ENCODE peak calls at places on chromosome 12, in five cellular contexts. One of them, this sample, is unnamed.

GRCh38 chr12:12008931-12009611 is 61.7 kb upstream of the BCL2L14 start:
- DNase-seq in AG09309: no peak
- DNase-seq in fibroblast of mammary gland: peak; percentile 30
- DNase-seq in fibroblast of pulmonary artery: peak; percentile 33
- DNase-seq in bronchial epithelial cell: peak; percentile 85
- DNase-seq in this sample: peak; percentile 49

GRCh38 chr12:122137229-122137628 is 36.8 kb downstream of the IL31 start:
- DNase-seq in AG09309: no peak
- DNase-seq in fibroblast of mammary gland: no peak
- DNase-seq in fibroblast of pulmonary artery: no peak
- DNase-seq in bronchial epithelial cell: no peak
- DNase-seq in this sample: no peak

GRCh38 chr12:128833418-128833817 is 9.7 kb upstream of the SLC15A4 start:
- DNase-seq in AG09309: no peak
- DNase-seq in fibroblast of mammary gland: no peak
- DNase-seq in fibroblast of pulmonary artery: no peak
- DNase-seq in bronchial epithelial cell: no peak
- DNase-seq in this sample: no peak

GRCh38 chr12:123937707-123938600 is 34.7 kb downstream of the CCDC92 start:
- DNase-seq in AG09309: no peak
- DNase-seq in fibroblast of mammary gland: no peak
- DNase-seq in fibroblast of pulmonary artery: no peak
- DNase-seq in bronchial epithelial cell: no peak
- DNase-seq in this sample: no peak

GRCh38 chr12:54394281-54394719 is 9.8 kb upstream of the ZNF385A start:
- DNase-seq in AG09309: no peak
- DNase-seq in fibroblast of mammary gland: peak; percentile 62
- DNase-seq in fibroblast of pulmonary artery: peak; percentile 67
- DNase-seq in bronchial epithelial cell: peak; percentile 67
- DNase-seq in this sample: no peak

GRCh38 chr12:51482808-51483532 is 58.3 kb downstream of the SLC4A8 start:
- DNase-seq in AG09309: no peak
- DNase-seq in fibroblast of mammary gland: no peak
- DNase-seq in fibroblast of pulmonary artery: no peak
- DNase-seq in bronchial epithelial cell: no peak
- DNase-seq in this sample: no peak

GRCh38 chr12:95116773-95117172 is 43.4 kb upstream of the NR2C1 start:
- DNase-seq in AG09309: no peak
- DNase-seq in fibroblast of mammary gland: no peak
- DNase-seq in fibroblast of pulmonary artery: no peak
- DNase-seq in bronchial epithelial cell: peak; percentile 99
- DNase-seq in this sample: no peak

GRCh38 chr12:26239508-26240328 is 44.3 kb downstream of the SSPN start:
- DNase-seq in AG09309: peak; percentile 98
- DNase-seq in fibroblast of mammary gland: peak; percentile 97
- DNase-seq in fibroblast of pulmonary artery: peak; percentile 97
- DNase-seq in bronchial epithelial cell: peak; percentile 82
- DNase-seq in this sample: no peak

GRCh38 chr12:26158078-26158764 is 33.4 kb upstream of the BHLHE41 start:
- DNase-seq in AG09309: no peak
- DNase-seq in fibroblast of mammary gland: no peak
- DNase-seq in fibroblast of pulmonary artery: no peak
- DNase-seq in bronchial epithelial cell: peak; percentile 58
- DNase-seq in this sample: peak; percentile 55

GRCh38 chr12:57655541-57656240 is 22.7 kb upstream of the B4GALNT1 start:
- DNase-seq in AG09309: no peak
- DNase-seq in fibroblast of mammary gland: no peak
- DNase-seq in fibroblast of pulmonary artery: no peak
- DNase-seq in bronchial epithelial cell: no peak
- DNase-seq in this sample: no peak

GRCh38 chr12:114799574-114800487 is 115.9 kb upstream of the TBX3 start:
- DNase-seq in AG09309: no peak
- DNase-seq in fibroblast of mammary gland: no peak
- DNase-seq in fibroblast of pulmonary artery: no peak
- DNase-seq in bronchial epithelial cell: no peak
- DNase-seq in this sample: no peak

GRCh38 chr12:29430699-29431044 is 49.7 kb upstream of the ERGIC2 start:
- DNase-seq in AG09309: no peak
- DNase-seq in fibroblast of mammary gland: no peak
- DNase-seq in fibroblast of pulmonary artery: no peak
- DNase-seq in bronchial epithelial cell: no peak
- DNase-seq in this sample: no peak

GRCh38 chr12:122489038-122489437 is 11.7 kb downstream of the ZCCHC8 start:
- DNase-seq in AG09309: no peak
- DNase-seq in fibroblast of mammary gland: no peak
- DNase-seq in fibroblast of pulmonary artery: no peak
- DNase-seq in bronchial epithelial cell: no peak
- DNase-seq in this sample: no peak

GRCh38 chr12:51421266-51421884 is 3.3 kb upstream of the SLC4A8 start:
- DNase-seq in AG09309: peak; percentile 24
- DNase-seq in fibroblast of mammary gland: peak; percentile 74
- DNase-seq in fibroblast of pulmonary artery: peak; percentile 80
- DNase-seq in bronchial epithelial cell: peak; percentile 49
- DNase-seq in this sample: no peak

GRCh38 chr12:63826002-63826585 is 18.4 kb upstream of the SRGAP1 start:
- DNase-seq in AG09309: peak; percentile 58
- DNase-seq in fibroblast of mammary gland: peak; percentile 82
- DNase-seq in fibroblast of pulmonary artery: peak; percentile 87
- DNase-seq in bronchial epithelial cell: peak; percentile 65
- DNase-seq in this sample: no peak

GRCh38 chr12:50101663-50102062 is 2.1 kb upstream of the GPD1 start:
- DNase-seq in AG09309: no peak
- DNase-seq in fibroblast of mammary gland: peak; percentile 59
- DNase-seq in fibroblast of pulmonary artery: peak; percentile 64
- DNase-seq in bronchial epithelial cell: peak; percentile 34
- DNase-seq in this sample: no peak

GRCh38 chr12:104596876-104597833 is 140.4 kb downstream of the CHST11 start:
- DNase-seq in AG09309: no peak
- DNase-seq in fibroblast of mammary gland: no peak
- DNase-seq in fibroblast of pulmonary artery: peak; percentile 14
- DNase-seq in bronchial epithelial cell: no peak
- DNase-seq in this sample: no peak

GRCh38 chr12:4202918-4203317 is 70.6 kb upstream of the CCND2 start:
- DNase-seq in AG09309: no peak
- DNase-seq in fibroblast of mammary gland: no peak
- DNase-seq in fibroblast of pulmonary artery: no peak
- DNase-seq in bronchial epithelial cell: no peak
- DNase-seq in this sample: no peak

GRCh38 chr12:1916396-1917171 is 1.9 kb downstream of the CACNA2D4 start:
- DNase-seq in AG09309: no peak
- DNase-seq in fibroblast of mammary gland: no peak
- DNase-seq in fibroblast of pulmonary artery: no peak
- DNase-seq in bronchial epithelial cell: no peak
- DNase-seq in this sample: no peak

GRCh38 chr12:77754086-77754485 is 76.6 kb upstream of the NAV3 start:
- DNase-seq in AG09309: no peak
- DNase-seq in fibroblast of mammary gland: no peak
- DNase-seq in fibroblast of pulmonary artery: no peak
- DNase-seq in bronchial epithelial cell: no peak
- DNase-seq in this sample: no peak

GRCh38 chr12:103524238-103524875 is 28.6 kb upstream of the C12orf42 start:
- DNase-seq in AG09309: no peak
- DNase-seq in fibroblast of mammary gland: no peak
- DNase-seq in fibroblast of pulmonary artery: no peak
- DNase-seq in bronchial epithelial cell: peak; percentile 42
- DNase-seq in this sample: no peak

GRCh38 chr12:40511341-40511740 is 180.9 kb upstream of the CNTN1 start:
- DNase-seq in AG09309: no peak
- DNase-seq in fibroblast of mammary gland: no peak
- DNase-seq in fibroblast of pulmonary artery: no peak
- DNase-seq in bronchial epithelial cell: no peak
- DNase-seq in this sample: no peak

GRCh38 chr12:5773550-5773949 is 171.5 kb downstream of the ANO2 start:
- DNase-seq in AG09309: no peak
- DNase-seq in fibroblast of mammary gland: no peak
- DNase-seq in fibroblast of pulmonary artery: no peak
- DNase-seq in bronchial epithelial cell: no peak
- DNase-seq in this sample: no peak

GRCh38 chr12:70730675-70731180 is 93.5 kb upstream of the PTPRB start:
- DNase-seq in AG09309: no peak
- DNase-seq in fibroblast of mammary gland: no peak
- DNase-seq in fibroblast of pulmonary artery: no peak
- DNase-seq in bronchial epithelial cell: no peak
- DNase-seq in this sample: no peak

GRCh38 chr12:32454866-32455265 is 55.5 kb downstream of the FGD4 start:
- DNase-seq in AG09309: no peak
- DNase-seq in fibroblast of mammary gland: no peak
- DNase-seq in fibroblast of pulmonary artery: peak; percentile 82
- DNase-seq in bronchial epithelial cell: no peak
- DNase-seq in this sample: no peak

GRCh38 chr12:109448272-109448671 is 28.8 kb downstream of the KCTD10 start:
- DNase-seq in AG09309: no peak
- DNase-seq in fibroblast of mammary gland: no peak
- DNase-seq in fibroblast of pulmonary artery: no peak
- DNase-seq in bronchial epithelial cell: no peak
- DNase-seq in this sample: no peak

GRCh38 chr12:109450980-109451379 is 26.1 kb downstream of the KCTD10 start:
- DNase-seq in AG09309: no peak
- DNase-seq in fibroblast of mammary gland: no peak
- DNase-seq in fibroblast of pulmonary artery: no peak
- DNase-seq in bronchial epithelial cell: no peak
- DNase-seq in this sample: no peak

GRCh38 chr12:109448707-109449390 is 28.3 kb downstream of the KCTD10 start:
- DNase-seq in AG09309: no peak
- DNase-seq in fibroblast of mammary gland: no peak
- DNase-seq in fibroblast of pulmonary artery: no peak
- DNase-seq in bronchial epithelial cell: no peak
- DNase-seq in this sample: no peak

GRCh38 chr12:109451400-109451799 is 25.7 kb downstream of the KCTD10 start:
- DNase-seq in AG09309: no peak
- DNase-seq in fibroblast of mammary gland: no peak
- DNase-seq in fibroblast of pulmonary artery: no peak
- DNase-seq in bronchial epithelial cell: no peak
- DNase-seq in this sample: no peak

DNA sequence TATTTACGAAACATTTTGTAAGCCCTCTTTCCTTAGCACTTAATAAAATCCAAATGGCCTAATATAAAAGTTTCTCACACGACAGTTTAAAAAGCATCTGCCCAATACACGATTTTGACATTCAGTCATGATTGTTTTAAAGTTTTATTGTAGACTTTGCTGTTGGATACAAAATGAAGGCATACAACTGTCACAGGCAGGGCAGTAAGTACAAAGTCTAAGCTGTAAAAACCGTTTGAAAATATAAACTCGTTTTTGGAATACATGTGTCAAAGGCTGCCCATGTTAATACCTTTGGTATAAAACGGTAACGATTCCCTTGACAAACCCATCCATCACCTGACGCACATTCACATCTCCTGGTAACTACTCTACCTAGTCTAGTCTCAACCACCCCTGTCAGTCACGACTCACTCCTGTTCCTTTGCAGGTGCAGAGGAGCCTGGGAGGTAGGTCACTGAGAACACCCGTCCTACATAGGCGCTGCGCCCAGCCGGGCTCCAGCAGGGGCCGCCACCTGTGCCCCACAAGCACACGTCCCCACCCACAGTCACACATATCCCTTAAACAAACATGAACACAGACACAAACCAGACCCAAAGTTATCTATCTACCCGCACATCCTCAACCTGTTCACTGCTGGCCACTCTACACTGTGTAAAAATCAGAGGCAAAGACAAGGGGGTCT is 27.1 kb downstream of the KCTD10 start:
- DNase-seq in AG09309: no peak
- DNase-seq in fibroblast of mammary gland: no peak
- DNase-seq in fibroblast of pulmonary artery: no peak
- DNase-seq in bronchial epithelial cell: no peak
- DNase-seq in this sample: no peak
- TF ChIP-seq CTCF in AG09309: no peak
- TF ChIP-seq CTCF in fibroblast of mammary gland: no peak
- TF ChIP-seq CTCF in fibroblast of pulmonary artery: peak; percentile 18
- TF ChIP-seq CTCF in bronchial epithelial cell: no peak
- TF ChIP-seq CTCF in this sample: no peak

DNA sequence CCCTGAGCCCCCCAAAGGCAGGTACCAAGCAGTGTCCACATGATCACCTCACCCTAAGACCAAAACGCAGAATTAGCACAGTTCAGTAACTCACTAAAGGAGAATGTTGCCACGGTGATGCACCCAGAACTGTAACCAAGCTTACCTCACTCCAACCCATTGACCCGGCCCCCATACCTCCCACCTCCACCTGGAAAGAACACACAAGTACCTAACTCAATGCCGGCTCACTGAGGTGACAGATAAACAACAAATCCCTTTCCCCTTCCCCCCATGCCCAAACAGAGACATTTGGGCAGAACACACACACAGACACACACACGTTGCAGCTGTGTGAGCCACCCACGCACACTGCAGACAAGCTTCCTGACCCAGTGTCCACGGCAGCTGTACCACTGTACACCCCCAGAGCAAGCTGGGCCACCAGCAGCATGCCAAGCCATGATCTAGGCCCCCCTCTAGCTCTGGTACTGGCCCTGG is 1.3 kb downstream of the RAPGEF3 start:
- DNase-seq in AG09309: no peak
- DNase-seq in fibroblast of mammary gland: no peak
- DNase-seq in fibroblast of pulmonary artery: no peak
- DNase-seq in bronchial epithelial cell: no peak
- DNase-seq in this sample: no peak
- H3K4me3 ChIP-seq in AG09309: no peak overlapping the region
- H3K4me3 ChIP-seq in fibroblast of mammary gland: no peak overlapping the region
- H3K4me3 ChIP-seq in fibroblast of pulmonary artery: peak overlapping the region; percentile 58
- H3K4me3 ChIP-seq in bronchial epithelial cell: no peak overlapping the region
- H3K4me3 ChIP-seq in this sample: no peak overlapping the region

DNA sequence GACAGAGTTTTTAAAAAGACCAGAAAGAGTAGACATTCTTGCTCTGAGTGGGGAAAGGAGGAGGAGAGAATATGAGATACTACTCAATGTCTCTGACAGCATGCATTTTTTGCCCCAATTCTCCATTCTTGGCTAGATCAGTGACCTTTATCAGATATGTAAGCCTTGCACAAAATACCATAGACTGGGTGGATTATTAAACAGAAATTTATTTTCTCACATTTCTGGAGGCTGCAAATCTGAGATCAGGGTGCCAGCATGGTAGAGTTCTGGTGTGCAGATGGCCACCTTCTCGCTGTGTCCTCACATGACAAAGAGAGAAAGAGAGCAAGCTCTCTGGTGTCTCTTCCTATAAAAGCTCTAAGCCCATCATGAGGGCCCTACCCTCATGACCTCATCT is 38.6 kb downstream of the ANKS1B start:
- DNase-seq in AG09309: no peak
- DNase-seq in fibroblast of mammary gland: no peak
- DNase-seq in fibroblast of pulmonary artery: no peak
- DNase-seq in bronchial epithelial cell: no peak
- DNase-seq in this sample: no peak
- TF ChIP-seq CTCF in AG09309: no peak
- TF ChIP-seq CTCF in fibroblast of mammary gland: no peak
- TF ChIP-seq CTCF in fibroblast of pulmonary artery: no peak
- TF ChIP-seq CTCF in bronchial epithelial cell: no peak
- TF ChIP-seq CTCF in this sample: no peak

DNA sequence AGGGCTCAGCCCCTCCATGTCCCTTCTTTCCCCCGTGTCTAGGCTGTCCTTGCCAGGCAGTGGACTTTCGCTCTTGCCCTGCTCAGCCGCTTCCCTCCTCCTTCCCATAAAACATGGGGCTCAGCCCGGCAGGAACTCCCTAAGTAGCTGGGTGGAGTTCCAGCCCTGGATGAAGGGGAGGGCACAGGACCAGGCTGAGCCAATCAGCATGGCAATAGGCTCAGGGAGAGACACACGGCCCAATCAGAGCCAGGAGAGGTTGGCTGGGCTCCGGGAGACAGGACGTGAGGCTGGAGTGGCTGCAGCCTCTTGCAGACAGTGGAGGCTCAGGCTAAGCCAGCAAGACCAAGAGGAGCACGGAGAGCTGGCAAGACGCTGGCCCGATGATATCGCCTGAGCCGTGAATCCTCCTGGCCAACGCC is 54.3 kb downstream of the GALNT9 start:
- DNase-seq in AG09309: peak; percentile 31
- DNase-seq in fibroblast of mammary gland: peak; percentile 66
- DNase-seq in fibroblast of pulmonary artery: peak; percentile 62
- DNase-seq in bronchial epithelial cell: no peak
- DNase-seq in this sample: no peak
- H3K4me3 ChIP-seq in AG09309: no peak overlapping the region
- H3K4me3 ChIP-seq in fibroblast of mammary gland: no peak overlapping the region
- H3K4me3 ChIP-seq in fibroblast of pulmonary artery: no peak overlapping the region
- H3K4me3 ChIP-seq in bronchial epithelial cell: no peak overlapping the region
- H3K4me3 ChIP-seq in this sample: no peak overlapping the region